ENCODE peak calls at places on chromosomes 6 and 20, in four cellular contexts. C, L, W and G are unnamed samples.

GRCh38 chr6:3791526-3792212 is 40.2 kb upstream of the PXDC1 start:
- DNase-seq in C (no peak), L (no peak), W (no peak), G (no peak)

GRCh38 chr6:35688605-35689322 is at the start of gene FKBP5:
- DNase-seq in C (peak; percentile 99), L (peak; percentile 81), W (peak; percentile 80), G (peak; percentile 97)

GRCh38 chr6:17429381-17430061 is 36.1 kb downstream of the CAP2 start:
- DNase-seq in C (no peak), L (no peak), W (peak; percentile 88), G (no peak)

GRCh38 chr20:53270792-53271375 is 298.7 kb downstream of the TSHZ2 start:
- DNase-seq in C (no peak), L (no peak), W (no peak), G (no peak)

GRCh38 chr6:145372671-145373123 is 362.6 kb downstream of the EPM2A start:
- DNase-seq in C (no peak), L (no peak), W (peak; percentile 65), G (no peak)

GRCh38 chr6:31967926-31968320 is 4.0 kb downstream of the DXO start:
- DNase-seq in C (no peak), L (no peak), W (no peak), G (no peak)

GRCh38 chr6:127924440-127924839 is 23.6 kb upstream of the THEMIS start:
- DNase-seq in C (no peak), L (no peak), W (peak; percentile 8), G (no peak)

GRCh38 chr6:169345198-169345597 is 91.6 kb upstream of the THBS2 start:
- DNase-seq in C (no peak), L (no peak), W (no peak), G (no peak)

GRCh38 chr6:137738197-137738596 is 128.9 kb upstream of the TNFAIP3 start:
- DNase-seq in C (no peak), L (no peak), W (peak; percentile 59), G (no peak)

GRCh38 chr6:113102761-113103160 is 754.4 kb upstream of the MARCKS start:
- DNase-seq in C (no peak), L (no peak), W (peak; percentile 64), G (no peak)

GRCh38 chr20:10603378-10603777 is 70.4 kb downstream of the JAG1 start:
- DNase-seq in C (no peak), L (no peak), W (no peak), G (no peak)

GRCh38 chr6:109393882-109394281 is 11.6 kb upstream of the CD164 start:
- DNase-seq in C (no peak), L (no peak), W (peak; percentile 22), G (peak; percentile 7)

GRCh38 chr6:161367472-161367871 is 93.6 kb upstream of the AGPAT4 start:
- DNase-seq in C (no peak), L (no peak), W (no peak), G (no peak)

GRCh38 chr20:15889073-15889923 is 684.0 kb downstream of the KIF16B start:
- DNase-seq in C (peak; percentile 36), L (no peak), W (no peak), G (no peak)

GRCh38 chr6:44201638-44202303 is 15.0 kb upstream of the MYMX start:
- DNase-seq in C (no peak), L (no peak), W (no peak), G (no peak)

GRCh38 chr6:139679516-139680179 is 305.2 kb upstream of the CITED2 start:
- DNase-seq in C (no peak), L (no peak), W (peak; percentile 45), G (no peak)

GRCh38 chr20:62062661-62063600 is 2.8 kb downstream of the TAF4 start:
- DNase-seq in C (peak; percentile 49), L (no peak), W (no peak), G (no peak)

GRCh38 chr6:111764238-111765182 is 108.7 kb downstream of the FYN start:
- DNase-seq in C (no peak), L (no peak), W (no peak), G (no peak)

GRCh38 chr20:49572857-49573256 is 4.9 kb upstream of the PTGIS start:
- DNase-seq in C (no peak), L (no peak), W (no peak), G (no peak)